ENCODE peak calls at places on chromosomes 1 and 21, in four cellular contexts. Y is sigmoid colon; G is effector memory CD4-positive, alpha-beta T cell; N is esophagus squamous epithelium. L is an unnamed sample.

GRCh38 chr1:72281144-72281543 is 1.2 kb downstream of the NEGR1 start:
- DNase-seq in Y (no peak), G (no peak), N (no peak), L (peak; percentile 10)

GRCh38 chr1:174969977-174970376 is 29.8 kb upstream of the CACYBP start:
- DNase-seq in Y (no peak), G (no peak), N (no peak), L (no peak)

GRCh38 chr21:38266732-38267131 is 9.9 kb downstream of the KCNJ15 start:
- DNase-seq in Y (no peak), G (no peak), N (no peak), L (no peak)

GRCh38 chr1:197269053-197269452 is 1.0 kb downstream of the CRB1 start:
- DNase-seq in Y (no peak), G (no peak), N (no peak), L (no peak)

GRCh38 chr1:174286042-174286441 is 126.7 kb downstream of the RABGAP1L start:
- DNase-seq in Y (no peak), G (no peak), N (no peak), L (no peak)

GRCh38 chr1:154869351-154870116 is 547 bp downstream of the KCNN3 start:
- DNase-seq in Y (peak; percentile 81), G (no peak), N (no peak), L (peak; percentile 46)

GRCh38 chr1:38846210-38846609 is 13.4 kb downstream of the RRAGC start:
- DNase-seq in Y (no peak), G (no peak), N (no peak), L (no peak)

GRCh38 chr1:171913385-171913784 is 72.1 kb downstream of the DNM3 start:
- DNase-seq in Y (no peak), G (no peak), N (no peak), L (peak; percentile 13)

GRCh38 chr1:33390550-33390949 is 40.3 kb downstream of the PHC2 start:
- DNase-seq in Y (no peak), G (no peak), N (no peak), L (no peak)

DNA sequence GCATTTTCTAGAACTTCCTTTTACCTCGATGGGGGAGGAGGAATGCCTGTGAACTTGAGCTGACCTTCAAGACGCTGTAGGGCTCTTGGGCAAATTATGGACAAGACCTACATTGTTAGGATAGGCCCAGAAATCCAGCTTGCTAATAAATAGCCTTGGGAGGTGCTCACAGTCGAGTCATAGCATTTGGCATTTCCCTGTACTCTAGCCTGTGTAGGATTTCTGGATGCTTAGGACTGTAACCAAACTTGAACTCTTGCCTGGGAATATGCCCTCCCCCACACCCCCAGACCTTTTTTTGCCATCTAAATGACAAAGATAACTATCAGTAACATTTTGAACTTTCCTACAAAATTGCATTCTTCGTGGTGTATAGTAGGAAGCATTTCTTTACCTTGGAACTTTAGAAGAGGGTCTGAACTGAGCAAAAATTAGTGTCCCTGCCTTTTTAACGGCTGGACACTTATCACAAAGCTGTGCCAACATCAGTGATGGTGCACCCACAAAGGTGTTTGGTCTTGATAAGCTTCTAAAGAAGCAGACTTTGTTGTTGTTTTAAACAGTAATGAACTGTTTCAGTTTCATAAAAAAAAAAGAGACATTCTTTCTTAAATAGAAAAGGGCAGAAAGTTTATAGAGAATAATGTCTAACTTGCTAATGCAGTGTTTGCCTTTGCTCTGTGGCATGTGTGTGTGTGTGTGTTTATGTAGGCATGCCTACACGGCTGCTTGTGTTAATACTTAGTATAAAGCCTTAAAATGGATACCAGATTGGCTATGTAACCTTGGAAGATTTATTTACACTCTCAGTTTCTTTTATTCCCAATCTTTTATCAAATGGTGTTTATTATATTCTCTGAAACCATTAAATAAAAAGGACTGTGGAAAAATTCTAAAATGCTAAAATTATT is 88.2 kb downstream of the NFIA start:
- DNase-seq in Y (no peak), G (no peak), N (no peak), L (no peak)
- H3K27ac ChIP-seq in Y (peak overlapping the region; percentile 68), G (no peak overlapping the region), N (peak overlapping the region; percentile 65), L (no peak overlapping the region)

DNA sequence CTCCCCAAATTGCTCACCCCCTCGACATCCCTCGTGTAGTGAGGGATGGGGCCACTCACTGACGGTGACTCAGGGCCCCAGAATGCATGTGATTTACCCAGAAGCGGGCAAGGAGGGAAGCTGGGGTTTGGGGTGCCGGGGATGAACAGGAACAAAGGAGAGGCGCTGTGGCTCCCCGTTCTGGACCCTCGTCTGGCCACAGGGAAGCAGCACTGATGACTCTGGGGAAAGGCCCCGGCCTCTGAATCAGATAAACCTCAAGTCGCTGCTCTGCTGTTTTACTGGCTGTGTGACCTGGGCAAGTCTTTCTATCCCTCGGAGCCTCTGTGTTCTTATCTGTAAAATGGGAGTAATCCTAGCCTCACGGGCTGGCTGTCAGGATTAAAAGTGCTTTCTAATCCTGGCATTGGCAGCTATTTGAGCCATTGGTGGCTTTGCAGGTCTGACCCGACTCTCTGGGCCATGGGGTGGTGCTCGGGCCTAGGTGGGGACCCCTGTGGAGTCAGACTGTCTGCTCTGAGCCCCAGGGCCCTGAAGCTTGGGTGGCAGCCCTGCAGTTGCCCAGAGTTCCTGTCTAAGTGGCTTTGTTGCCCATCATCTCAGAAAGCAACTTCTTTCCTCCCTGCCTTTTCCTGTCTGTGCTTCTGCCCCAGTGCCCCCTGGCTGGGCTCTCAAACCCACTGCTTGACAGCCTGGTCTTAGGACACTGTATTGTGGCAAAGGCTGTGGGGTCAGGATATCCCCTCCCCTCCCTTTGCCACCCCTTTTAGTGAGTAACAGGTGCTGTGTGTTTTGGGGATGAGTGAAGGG is 5.5 kb downstream of the TNFRSF1B start:
- DNase-seq in Y (no peak), G (peak; percentile 71), N (no peak), L (no peak)
- H3K27ac ChIP-seq in Y (peak overlapping the region; percentile 49), G (peak overlapping the region; percentile 88), N (peak overlapping the region; percentile 89), L (no peak overlapping the region)

DNA sequence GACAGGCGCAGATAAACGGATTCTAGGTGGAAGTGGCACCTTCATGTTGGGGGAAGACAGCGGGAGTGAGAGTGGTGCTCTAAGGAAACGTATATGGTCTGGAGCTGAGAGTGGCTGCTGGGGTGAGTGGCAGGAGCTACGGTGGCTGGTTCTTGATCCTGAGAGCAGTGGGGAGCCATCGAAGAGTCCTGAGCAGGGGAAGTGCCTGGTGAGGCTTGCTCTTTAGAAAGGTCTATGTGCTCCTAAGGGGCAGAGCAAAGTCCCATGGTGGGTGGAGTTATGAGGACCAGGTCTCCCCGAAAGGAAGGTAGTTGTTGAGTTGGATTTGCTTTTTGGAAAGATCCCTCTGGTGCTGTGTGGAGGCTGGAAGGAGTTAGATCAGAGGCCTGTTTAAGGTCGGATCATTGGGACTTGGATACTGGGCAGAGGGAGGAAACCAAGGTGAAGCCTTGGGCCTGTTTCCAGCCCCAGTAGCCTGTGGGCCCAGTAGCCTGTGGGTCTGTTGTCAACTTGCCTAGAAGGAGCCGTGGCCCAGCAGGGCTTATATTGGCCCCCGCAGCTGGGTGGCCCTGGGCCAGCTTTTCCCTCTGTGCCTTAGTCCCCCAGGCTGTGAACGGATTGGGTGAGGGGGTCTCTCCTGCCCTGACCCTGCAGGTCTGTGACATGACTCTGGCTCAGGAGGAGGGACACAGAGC is 33.0 kb downstream of the ACOT11 start:
- DNase-seq in Y (peak; percentile 54), G (no peak), N (no peak), L (no peak)
- H3K27ac ChIP-seq in Y (peak overlapping the region; percentile 85), G (no peak overlapping the region), N (peak overlapping the region; percentile 88), L (peak overlapping the region; percentile 90)

GRCh38 chr1:42689912-42690311 is 7.7 kb downstream of the YBX1 start:
- DNase-seq in Y (no peak), G (no peak), N (no peak), L (no peak)
- H3K27ac ChIP-seq in Y (no peak overlapping the region), G (no peak overlapping the region), N (no peak overlapping the region), L (no peak overlapping the region)

GRCh38 chr1:151196292-151196800 is 2.0 kb upstream of the PIP5K1A start:
- DNase-seq in Y (peak; percentile 78), G (peak; percentile 31), N (no peak), L (peak; percentile 0)

GRCh38 chr1:151197863-151198253 is 494 bp upstream of the PIP5K1A start:
- DNase-seq in Y (no peak), G (no peak), N (no peak), L (no peak)

GRCh38 chr1:151198254-151199127 is at the start of gene PIP5K1A:
- DNase-seq in Y (peak; percentile 100), G (peak; percentile 96), N (peak; percentile 96), L (peak; percentile 97)

GRCh38 chr1:151199860-151200581 is 1.7 kb downstream of the PIP5K1A start:
- DNase-seq in Y (peak; percentile 82), G (no peak), N (no peak), L (no peak)
- H3K27ac ChIP-seq in Y (peak overlapping the region; percentile 93), G (peak overlapping the region; percentile 83), N (peak overlapping the region; percentile 96), L (no peak overlapping the region)

GRCh38 chr1:77280962-77281361 is 857 bp upstream of the AK5 start:
- DNase-seq in Y (no peak), G (no peak), N (no peak), L (no peak)

GRCh38 chr1:77283701-77284425 is 2.0 kb downstream of the AK5 start:
- DNase-seq in Y (no peak), G (no peak), N (no peak), L (no peak)

GRCh38 chr1:77282866-77283539 is 1.2 kb downstream of the AK5 start:
- DNase-seq in Y (no peak), G (no peak), N (no peak), L (peak; percentile 41)

GRCh38 chr1:77281491-77282186 is at the start of gene AK5:
- DNase-seq in Y (no peak), G (peak; percentile 9), N (no peak), L (peak; percentile 42)

GRCh38 chr1:77282187-77282865 is 507 bp downstream of the AK5 start:
- DNase-seq in Y (no peak), G (peak; percentile 2), N (no peak), L (peak; percentile 35)
- H3K27ac ChIP-seq in Y (no peak overlapping the region), G (no peak overlapping the region), N (no peak overlapping the region), L (peak overlapping the region; percentile 90)

GRCh38 chr1:24502168-24503002 is at the start of gene RCAN3:
- DNase-seq in Y (peak; percentile 85), G (peak; percentile 87), N (peak; percentile 26), L (peak; percentile 64)
- H3K27ac ChIP-seq in Y (peak within 1 kb of the TSS; percentile 77), G (peak within 1 kb of the TSS; percentile 97), N (peak within 1 kb of the TSS; percentile 89), L (no peak within 1 kb of the TSS)

L was measured in caudate nucleus.